ENCODE peak calls at places on chromosomes 4 and X, in six cellular contexts. X is midbrain; C is frontal cortex; W is H4; D is effector memory CD4-positive, alpha-beta T cell; B is DMS79. G is an unnamed sample.

GRCh38 chr4:41069268-41069667 is 145.1 kb downstream of the APBB2 start:
- DNase-seq in X (no peak), C (no peak), W (no peak), D (no peak), B (no peak), G (no peak)

GRCh38 chr4:88418411-88418810 is 38.5 kb upstream of the HERC5 start:
- DNase-seq in X (no peak), C (no peak), W (no peak), D (no peak), B (no peak), G (no peak)

GRCh38 chr4:188411805-188412204 is 272.6 kb downstream of the TRIML1 start:
- DNase-seq in X (no peak), C (no peak), W (no peak), D (no peak), B (no peak), G (no peak)

GRCh38 chr4:157616741-157617472 is 396.4 kb downstream of the GRIA2 start:
- DNase-seq in X (no peak), C (no peak), W (no peak), D (no peak), B (no peak), G (no peak)

GRCh38 chr4:184447664-184448063 is 26.7 kb downstream of the IRF2 start:
- DNase-seq in X (no peak), C (no peak), W (peak), D (no peak), B (no peak), G (no peak)

GRCh38 chrX:68830486-68831404 is 1.9 kb downstream of the EFNB1 start:
- DNase-seq in X (no peak), C (no peak), W (no peak), D (no peak), B (no peak), G (no peak)

GRCh38 chr4:1036095-1036494 is 24.7 kb downstream of the FGFRL1 start:
- DNase-seq in X (no peak), C (no peak), W (no peak), D (no peak), B (no peak), G (no peak)

GRCh38 chrX:100731441-100732281 is at the start of gene SYTL4:
- DNase-seq in X (no peak), C (no peak), W (no peak), D (no peak), B (no peak), G (no peak)

GRCh38 chr4:70583952-70584834 is 7.9 kb upstream of the AMBN start:
- DNase-seq in X (no peak), C (no peak), W (peak), D (no peak), B (peak), G (no peak)

GRCh38 chr4:184952522-184952921 is 65.8 kb upstream of the HELT start:
- DNase-seq in X (no peak), C (no peak), W (no peak), D (no peak), B (no peak), G (no peak)

GRCh38 chr4:24266951-24267577 is 317.3 kb downstream of the DHX15 start:
- DNase-seq in X (no peak), C (no peak), W (no peak), D (no peak), B (no peak), G (no peak)